ENCODE peak calls at places on chromosomes 7 and 10, in five cellular contexts. M is NCI-H345; S is GM20000; G is activated CD8-positive, alpha-beta memory T cell treated with anti-CD3 and anti-CD28 coated beads, Interleukin-2, amount 50 U/mL, for 4 hours; Z is transverse colon. A is an unnamed sample.

GRCh38 chr10:47057471-47057870 is 146.2 kb downstream of the PTPN20 start:
- DNase-seq in M (no peak), S (no peak), G (no peak), Z (no peak), A (no peak)

GRCh38 chr7:94286111-94286510 is 108.6 kb upstream of the COL1A2 start:
- DNase-seq in M (no peak), S (no peak), G (no peak), Z (no peak), A (no peak)

GRCh38 chr10:129525408-129525807 is 58.4 kb downstream of the MGMT start:
- DNase-seq in M (peak; percentile 9), S (no peak), G (no peak), Z (no peak), A (no peak)

GRCh38 chr10:79430946-79431345 is 14.5 kb downstream of the ZCCHC24 start:
- DNase-seq in M (no peak), S (no peak), G (no peak), Z (no peak), A (no peak)

GRCh38 chr10:86553213-86553612 is 31.6 kb upstream of the WAPL start:
- DNase-seq in M (no peak), S (no peak), G (no peak), Z (no peak), A (no peak)

GRCh38 chr7:125563964-125564529 is 634.4 kb upstream of the POT1 start:
- DNase-seq in M (peak; percentile 12), S (no peak), G (no peak), Z (no peak), A (peak; percentile 66)

GRCh38 chr7:102914585-102914984 is 1.8 kb downstream of the LRRC17 start:
- DNase-seq in M (no peak), S (no peak), G (no peak), Z (no peak), A (no peak)

GRCh38 chr10:74150151-74151056 is at the start of gene AP3M1:
- DNase-seq in M (peak; percentile 88), S (peak; percentile 85), G (peak; percentile 78), Z (peak; percentile 84), A (no peak)

GRCh38 chr10:5460468-5461200 is 38.7 kb downstream of the CALML5 start:
- DNase-seq in M (no peak), S (no peak), G (no peak), Z (no peak), A (no peak)

GRCh38 chr7:108016841-108017775 is 14.1 kb upstream of the LAMB1 start:
- DNase-seq in M (peak; percentile 70), S (no peak), G (no peak), Z (no peak), A (peak; percentile 37)

GRCh38 chr10:97103682-97104081 is 82.1 kb downstream of the SLIT1 start:
- DNase-seq in M (no peak), S (no peak), G (no peak), Z (no peak), A (no peak)